ENCODE peak calls at places on chromosomes 12 and 14, in four cellular contexts. P is nephron progenitor cell, Q is D721Med, M is mucosa of descending colon. E is an unnamed sample.

GRCh38 chr14:99191663-99192621 is 80.1 kb downstream of the BCL11B start:
- DNase-seq in M (peak), Q (no peak), P (no peak), E (no peak)

GRCh38 chr14:53842938-53843337 is 113.7 kb downstream of the BMP4 start:
- DNase-seq in M (no peak), Q (no peak), P (no peak), E (no peak)

GRCh38 chr12:89883630-89884364 is 175.2 kb upstream of the ATP2B1 start:
- DNase-seq in Q (no peak), P (no peak), M (no peak), E (no peak)

GRCh38 chr14:61475316-61475715 is 153.9 kb downstream of the PRKCH start:
- DNase-seq in P (peak), Q (no peak), M (peak), E (no peak)

GRCh38 chr12:106123551-106123991 is 15.2 kb downstream of the NUAK1 start:
- DNase-seq in M (no peak), Q (no peak), P (no peak), E (no peak)

GRCh38 chr12:106296179-106296877 is 6.2 kb upstream of the TCP11L2 start:
- DNase-seq in M (no peak), P (no peak), Q (no peak), E (no peak)

GRCh38 chr14:32311294-32312009 is 17.6 kb upstream of the AKAP6 start:
- DNase-seq in Q (no peak), M (no peak), P (no peak), E (no peak)

GRCh38 chr14:88312262-88312661 is 10.8 kb downstream of the KCNK10 start:
- DNase-seq in P (no peak), M (no peak), Q (no peak), E (no peak)

GRCh38 chr12:25970916-25971674 is 12.6 kb downstream of the RASSF8 start:
- DNase-seq in P (no peak), M (no peak), Q (no peak), E (no peak)

GRCh38 chr12:15151141-15152091 is 69.8 kb downstream of the RERG start:
- DNase-seq in M (peak), P (no peak), Q (no peak), E (no peak)
- TF ChIP-seq CTCF in M (no peak), P (peak), Q (peak), E (no peak)

GRCh38 chr14:72975776-72976175 is 49.5 kb downstream of the DCAF4 start:
- DNase-seq in Q (no peak), M (peak), P (no peak), E (no peak)
- TF ChIP-seq CTCF in Q (peak), M (no peak), P (no peak), E (peak)

GRCh38 chr14:72818998-72819397 is 74.9 kb downstream of the DPF3 start:
- DNase-seq in Q (no peak), P (no peak), M (no peak), E (no peak)
- TF ChIP-seq CTCF in Q (peak), P (no peak), M (no peak), E (no peak)

GRCh38 chr14:23344481-23344880 is 8.2 kb downstream of the SLC22A17 start:
- DNase-seq in P (no peak), M (no peak), Q (no peak), E (no peak)

GRCh38 chr14:23347406-23348296 is 5.0 kb downstream of the SLC22A17 start:
- DNase-seq in P (no peak), M (no peak), Q (no peak), E (no peak)

GRCh38 chr14:23348297-23348655 is 4.4 kb downstream of the SLC22A17 start:
- DNase-seq in M (no peak), P (no peak), Q (no peak), E (no peak)

GRCh38 chr14:23346693-23347405 is 5.8 kb downstream of the SLC22A17 start:
- DNase-seq in P (no peak), Q (no peak), M (no peak), E (no peak)

GRCh38 chr14:23345987-23346692 is 6.5 kb downstream of the SLC22A17 start:
- DNase-seq in M (no peak), P (no peak), Q (no peak), E (no peak)
- TF ChIP-seq CTCF in M (no peak), P (no peak), Q (no peak), E (peak)

GRCh38 chr12:4099276-4099675 is 174.3 kb upstream of the CCND2 start:
- DNase-seq in M (no peak), Q (no peak), P (no peak), E (no peak)
- TF ChIP-seq CTCF in M (no peak), Q (peak), P (no peak), E (no peak)

DNA sequence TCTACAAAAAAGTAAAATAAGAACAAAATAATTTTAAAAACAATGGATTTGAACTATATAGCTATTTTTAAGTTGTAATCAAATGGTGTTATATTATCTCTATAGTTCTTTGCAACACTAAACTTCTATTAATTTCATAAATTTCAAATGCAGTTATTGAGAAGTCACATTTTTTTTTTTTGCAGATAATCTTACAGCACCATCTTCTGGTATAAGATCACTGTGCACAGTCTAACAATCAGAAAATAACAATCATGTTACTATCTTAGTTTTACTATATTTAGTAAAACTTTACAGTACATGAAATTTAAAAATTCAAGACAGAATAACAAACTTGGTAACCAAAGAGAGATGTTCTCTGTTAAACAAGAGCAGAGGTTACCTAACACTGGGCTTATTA is 40.6 kb downstream of the GXYLT1 start:
- DNase-seq in P (no peak), M (no peak), Q (no peak), E (no peak)
- TF ChIP-seq CTCF in P (no peak), M (no peak), Q (peak), E (no peak)